ENCODE peak calls at places on chromosomes 1 and 21, in nine cellular contexts. S is BE2C, N is BJ, Z is stomach, U is glutamatergic neuron, Q is AG10803, X is hepatocyte, G is GM23338, M is mesothelial cell of epicardium. R is an unnamed sample.

GRCh38 chr1:224454337-224455055 is 19.9 kb upstream of the WDR26 start:
- DNase-seq in X (peak), U (no peak), G (no peak), N (no peak), Q (no peak), Z (no peak), S (no peak), M (no peak), R (no peak)

GRCh38 chr21:26842976-26843911 is 2.0 kb downstream of the ADAMTS1 start:
- DNase-seq in X (peak), U (peak), S (peak), N (peak), G (peak), Z (peak), M (peak), Q (peak), R (peak)

GRCh38 chr1:56355422-56355821 is 223.9 kb downstream of the PLPP3 start:
- DNase-seq in U (no peak), S (no peak), M (no peak), N (no peak), G (no peak), X (no peak), Z (no peak), Q (no peak), R (no peak)

GRCh38 chr1:39943471-39944290 is 11.3 kb upstream of the MFSD2A start:
- DNase-seq in S (no peak), Z (no peak), X (no peak), G (no peak), Q (no peak), M (no peak), U (no peak), N (no peak), R (no peak)

GRCh38 chr1:44620072-44620471 is 54.2 kb downstream of the TMEM53 start:
- DNase-seq in N (no peak), M (no peak), S (no peak), G (no peak), Z (no peak), X (no peak), Q (no peak), U (no peak), R (no peak)

GRCh38 chr1:77416692-77417450 is 135.1 kb downstream of the AK5 start:
- DNase-seq in S (peak), Q (no peak), Z (no peak), U (no peak), N (no peak), M (no peak), G (peak), X (no peak), R (no peak)

GRCh38 chr1:160768295-160768657 is 27.7 kb upstream of the LY9 start:
- DNase-seq in Z (peak), U (peak), S (no peak), Q (peak), N (no peak), M (no peak), X (no peak), G (peak), R (no peak)

GRCh38 chr1:247415423-247416361 is at the start of gene NLRP3:
- DNase-seq in Z (peak), S (no peak), M (no peak), Q (peak), U (no peak), G (peak), N (no peak), X (peak), R (no peak)

GRCh38 chr21:44800103-44800502 is 1.5 kb downstream of the UBE2G2 start:
- DNase-seq in N (no peak), M (no peak), U (no peak), Q (peak), G (peak), Z (peak), X (peak), S (peak), R (no peak)
- TF ChIP-seq CTCF in N (peak), M (peak), U (no peak), Q (peak), G (peak), Z (peak), X (peak), S (peak), R (peak)

GRCh38 chr1:53725238-53725689 is 13.7 kb downstream of the GLIS1 start:
- DNase-seq in X (peak), U (no peak), S (peak), G (peak), N (no peak), Q (no peak), Z (no peak), M (no peak), R (no peak)
- TF ChIP-seq CTCF in X (peak), U (no peak), S (peak), G (peak), N (peak), Q (no peak), Z (no peak), M (no peak), R (no peak)

DNA sequence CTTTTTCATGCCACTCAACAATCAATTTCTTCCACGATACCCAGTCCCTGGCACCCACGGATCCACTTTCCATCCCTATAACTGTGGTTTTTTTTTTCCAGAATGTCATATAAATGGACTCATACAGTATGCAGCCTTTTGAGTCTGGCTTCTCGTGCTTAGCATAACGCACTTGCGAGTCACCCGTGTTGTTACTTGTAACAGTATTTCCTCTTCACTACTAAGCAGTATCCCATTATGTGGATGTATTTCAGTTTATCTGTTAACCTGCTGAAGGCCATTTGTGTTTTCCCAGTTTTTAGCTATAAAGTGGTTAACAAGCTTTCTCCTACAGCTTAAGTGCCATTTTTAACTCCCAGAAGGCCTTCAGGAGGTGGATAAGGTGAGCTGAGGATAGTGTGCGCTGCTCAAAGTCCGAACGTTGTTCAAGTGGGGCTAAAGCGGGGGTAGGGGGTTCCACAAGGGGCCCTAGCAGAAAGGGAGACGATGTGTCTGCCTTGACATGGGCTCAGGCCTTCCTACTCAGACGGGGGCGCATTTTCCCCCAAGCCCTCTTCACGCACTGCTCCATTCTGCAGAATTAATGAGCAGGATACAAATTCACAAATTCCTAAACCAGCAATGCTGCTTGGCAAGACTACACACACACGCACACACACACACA is 770 bp downstream of the ADAR start:
- DNase-seq in N (no peak), G (no peak), X (peak), Q (peak), U (no peak), S (peak), M (no peak), Z (no peak), R (no peak)
- TF ChIP-seq CTCF in N (no peak), G (no peak), X (no peak), Q (peak), U (no peak), S (peak), M (no peak), Z (no peak), R (no peak)

DNA sequence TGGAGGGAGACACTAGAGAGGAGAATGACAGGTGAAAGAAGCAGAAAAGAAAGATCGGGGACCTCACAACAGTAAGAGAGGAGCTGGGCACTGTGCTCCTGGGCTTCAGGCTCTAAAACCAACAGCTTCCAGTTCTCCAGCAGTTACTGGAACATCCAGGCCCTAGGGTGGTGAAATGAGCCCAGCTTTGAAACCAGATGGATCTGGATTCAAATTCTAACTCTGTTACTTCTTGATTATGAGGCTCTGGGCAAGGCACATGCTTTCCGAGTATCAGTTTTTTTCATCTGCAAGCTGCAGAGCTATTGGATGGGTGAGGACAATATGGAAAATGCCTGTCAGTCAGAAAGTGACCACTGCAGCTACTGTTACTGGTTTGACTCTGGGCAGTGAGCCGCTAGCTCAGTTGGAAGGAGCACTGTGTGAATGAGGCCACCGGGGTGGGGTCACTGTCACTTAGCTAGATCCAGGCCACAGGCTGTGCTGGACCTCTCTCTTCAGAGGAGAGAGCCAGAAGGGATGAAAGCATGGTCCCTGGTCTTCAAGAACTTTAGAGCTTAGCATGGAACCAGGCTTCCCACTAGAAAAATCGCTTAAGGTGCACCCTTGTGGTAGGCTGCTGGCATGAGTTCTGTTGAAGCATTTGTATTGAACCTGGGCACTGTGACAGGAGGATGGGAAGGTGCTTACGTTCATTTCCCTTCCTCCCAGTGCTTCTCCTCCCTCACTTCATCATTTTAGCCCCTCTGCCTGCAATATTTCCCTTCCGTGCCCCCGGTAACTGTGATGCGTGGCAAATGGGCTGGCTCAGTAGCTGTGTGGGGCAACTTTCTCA is 12.2 kb downstream of the PLEKHO1 start:
- DNase-seq in N (no peak), M (no peak), U (no peak), Q (no peak), Z (no peak), S (no peak), G (peak), X (peak), R (no peak)
- TF ChIP-seq CTCF in N (no peak), M (no peak), U (no peak), Q (no peak), Z (no peak), S (peak), G (peak), X (no peak), R (no peak)

GRCh38 chr1:66443793-66444192 is 90.2 kb upstream of the SGIP1 start:
- DNase-seq in U (no peak), M (no peak), Q (no peak), S (no peak), G (no peak), Z (no peak), X (no peak), N (no peak), R (no peak)
- TF ChIP-seq CTCF in U (no peak), M (no peak), Q (peak), S (no peak), G (no peak), Z (no peak), X (no peak), N (peak), R (peak)

DNA sequence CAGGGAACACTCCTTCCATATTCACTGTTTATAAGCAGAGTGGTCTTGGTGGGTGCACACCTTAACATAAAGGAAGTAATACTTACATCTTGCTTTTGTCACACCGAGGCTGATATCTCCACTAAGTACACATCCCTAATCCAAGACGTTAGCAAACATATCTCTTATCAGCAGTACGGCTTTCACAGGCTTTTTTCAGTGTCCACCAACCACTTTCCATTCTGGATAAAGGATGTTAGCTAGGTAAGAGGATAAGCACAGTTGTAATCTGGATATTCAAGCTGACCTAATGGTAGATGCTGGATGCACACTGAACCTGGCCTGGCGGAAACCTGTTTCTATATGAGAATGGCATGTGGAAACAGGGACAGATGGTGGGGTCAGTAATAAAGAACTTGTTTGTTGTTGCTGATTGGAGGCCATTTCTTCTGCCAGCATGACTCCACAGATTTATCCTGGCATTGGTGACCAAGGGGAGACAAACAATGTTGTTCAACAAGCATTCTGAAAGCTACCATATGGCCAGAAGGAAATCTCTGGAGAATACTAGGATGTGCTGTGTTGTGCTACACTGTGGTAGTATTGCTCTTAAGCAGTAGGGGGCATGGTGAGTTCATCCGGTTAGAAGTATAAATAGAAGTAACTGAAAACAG is 416.4 kb downstream of the PTBP2 start:
- DNase-seq in U (peak), G (peak), Q (peak), M (no peak), X (peak), Z (no peak), S (peak), N (no peak), R (peak)
- TF ChIP-seq CTCF in U (peak), G (peak), Q (peak), M (peak), X (peak), Z (peak), S (peak), N (peak), R (peak)

GRCh38 chr1:212290608-212291007 is 5.4 kb downstream of the PPP2R5A start:
- DNase-seq in N (no peak), M (no peak), Z (no peak), X (no peak), Q (no peak), G (no peak), U (no peak), S (no peak), R (no peak)

GRCh38 chr1:212286437-212287131 is 1.4 kb downstream of the PPP2R5A start:
- DNase-seq in S (no peak), X (no peak), G (no peak), M (no peak), U (no peak), Z (peak), N (no peak), Q (peak), R (no peak)

GRCh38 chr1:212289262-212290077 is 4.3 kb downstream of the PPP2R5A start:
- DNase-seq in Q (no peak), G (no peak), S (no peak), X (no peak), N (no peak), M (no peak), U (no peak), Z (no peak), R (no peak)

GRCh38 chr1:212287261-212287895 is 2.2 kb downstream of the PPP2R5A start:
- DNase-seq in S (no peak), Q (no peak), U (no peak), Z (no peak), N (no peak), M (no peak), X (no peak), G (no peak), R (no peak)

DNA sequence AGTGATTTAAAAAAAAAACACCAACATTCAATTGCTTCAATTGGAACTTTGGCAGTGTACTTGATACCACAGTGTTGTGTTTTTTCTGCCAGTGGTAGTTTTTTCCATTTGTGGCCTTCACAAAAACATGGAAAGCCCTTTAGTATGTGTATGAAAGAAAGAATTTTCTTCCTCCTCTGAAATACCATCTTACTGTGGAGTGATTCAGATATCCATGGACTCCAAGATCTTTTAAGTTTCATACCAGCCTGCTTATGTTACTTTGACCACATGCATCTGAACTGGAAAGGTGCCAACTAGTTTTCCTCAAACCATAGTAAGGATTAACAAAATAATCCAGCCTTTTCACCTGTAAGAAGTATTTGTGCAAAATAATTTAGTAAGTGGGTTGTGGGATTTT is 3.4 kb downstream of the PPP2R5A start:
- DNase-seq in N (no peak), X (no peak), G (no peak), U (no peak), Q (peak), S (no peak), Z (no peak), M (no peak), R (no peak)
- TF ChIP-seq CTCF in N (no peak), X (no peak), G (no peak), U (no peak), Q (no peak), S (no peak), Z (no peak), M (no peak), R (no peak)

GRCh38 chr1:112767646-112768045 is 52.5 kb upstream of the PPM1J start:
- DNase-seq in N (no peak), Z (no peak), G (no peak), S (no peak), X (no peak), U (no peak), Q (no peak), M (no peak), R (no peak)
- TF ChIP-seq CTCF in N (no peak), Z (no peak), G (no peak), S (no peak), X (no peak), U (no peak), Q (no peak), M (no peak), R (no peak)